ENCODE peak calls at places on chromosomes 5 and 9, in six cellular contexts. H, K, Q, W, U and C are unnamed samples.

GRCh38 chr9:16626577-16627130 is 243.8 kb downstream of the BNC2 start:
- DNase-seq in H (peak), K (peak), Q (peak), W (peak), U (peak), C (no peak)

GRCh38 chr5:109931049-109931448 is 241.3 kb downstream of the MAN2A1 start:
- DNase-seq in H (no peak), K (no peak), Q (no peak), W (no peak), U (no peak), C (no peak)

GRCh38 chr9:134046894-134047681 is 20.7 kb downstream of the BRD3 start:
- DNase-seq in H (no peak), K (no peak), Q (no peak), W (no peak), U (no peak), C (no peak)

GRCh38 chr9:112548836-112549235 is 62.2 kb downstream of the KIAA1958 start:
- DNase-seq in H (no peak), K (no peak), Q (no peak), W (peak), U (no peak), C (no peak)

GRCh38 chr5:1936413-1936812 is 53.7 kb upstream of the IRX4 start:
- DNase-seq in H (no peak), K (peak), Q (no peak), W (no peak), U (no peak), C (no peak)

GRCh38 chr5:44536650-44537260 is 147.5 kb upstream of the FGF10 start:
- DNase-seq in H (peak), K (peak), Q (no peak), W (peak), U (peak), C (no peak)

GRCh38 chr9:89629096-89629976 is 24.5 kb downstream of the GADD45G start:
- DNase-seq in H (no peak), K (no peak), Q (no peak), W (no peak), U (no peak), C (no peak)

GRCh38 chr5:172644711-172645110 is 3.6 kb downstream of the NEURL1B start:
- DNase-seq in H (no peak), K (no peak), Q (no peak), W (no peak), U (no peak), C (no peak)

GRCh38 chr9:14531424-14532269 is 161.6 kb downstream of the ZDHHC21 start:
- DNase-seq in H (no peak), K (no peak), Q (no peak), W (no peak), U (no peak), C (no peak)

GRCh38 chr9:137449931-137450537 is 8.9 kb upstream of the ENTPD8 start:
- DNase-seq in H (no peak), K (no peak), Q (peak), W (no peak), U (no peak), C (no peak)

GRCh38 chr9:87894998-87895625 is 12.4 kb downstream of the SPATA31E1 start:
- DNase-seq in H (no peak), K (no peak), Q (no peak), W (no peak), U (no peak), C (no peak)
- TF ChIP-seq CTCF in H (no peak), K (peak), Q (no peak), W (no peak), U (no peak), C (no peak)

DNA sequence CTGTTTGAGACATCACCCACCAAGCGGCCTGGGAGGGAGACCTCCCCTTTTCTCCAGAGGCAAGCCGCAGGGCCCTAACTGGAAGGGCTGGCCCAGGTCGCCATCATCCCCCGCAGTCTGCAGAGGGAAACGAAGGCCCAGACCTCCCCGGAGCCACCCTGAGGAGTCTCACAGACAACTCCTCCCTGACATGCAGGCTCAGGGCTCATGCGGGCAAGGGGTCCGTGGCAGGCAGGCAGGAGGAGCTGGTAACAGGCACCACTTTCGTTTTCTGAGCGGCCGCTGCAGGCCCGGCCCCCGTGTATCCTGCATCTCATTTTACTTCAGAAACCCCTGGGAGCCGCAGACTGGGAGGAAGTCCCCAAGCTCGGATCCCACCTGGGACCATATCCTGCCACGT is 192.0 kb upstream of the PPP1R26 start:
- DNase-seq in H (no peak), K (no peak), Q (no peak), W (no peak), U (no peak), C (no peak)
- H3K4me3 ChIP-seq in H (no peak), K (no peak), Q (no peak), W (no peak), U (no peak), C (no peak)

GRCh38 chr5:59660737-59661136 is 232.8 kb downstream of the PDE4D start:
- DNase-seq in H (peak), K (peak), Q (no peak), W (peak), U (peak), C (no peak)
- TF ChIP-seq CTCF in H (peak), K (peak), Q (no peak), W (peak), U (peak), C (peak)

GRCh38 chr9:37790096-37790495 is 5.2 kb upstream of the EXOSC3 start:
- DNase-seq in H (no peak), K (no peak), Q (no peak), W (no peak), U (no peak), C (no peak)
- H3K4me3 ChIP-seq in H (no peak), K (no peak), Q (no peak), W (no peak), U (no peak), C (no peak)

GRCh38 chr9:126973651-126974529 is 59.3 kb downstream of the RALGPS1 start:
- DNase-seq in H (peak), K (no peak), Q (no peak), W (no peak), U (no peak), C (no peak)
- TF ChIP-seq CTCF in H (no peak), K (no peak), Q (no peak), W (no peak), U (no peak), C (no peak)

GRCh38 chr5:32810812-32811211 is 99.7 kb downstream of the NPR3 start:
- DNase-seq in H (no peak), K (no peak), Q (no peak), W (peak), U (no peak), C (no peak)

GRCh38 chr5:32812399-32812798 is 101.3 kb downstream of the NPR3 start:
- DNase-seq in H (no peak), K (peak), Q (no peak), W (no peak), U (no peak), C (no peak)

GRCh38 chr5:32814620-32815019 is 103.5 kb downstream of the NPR3 start:
- DNase-seq in H (no peak), K (peak), Q (no peak), W (peak), U (no peak), C (no peak)

DNA sequence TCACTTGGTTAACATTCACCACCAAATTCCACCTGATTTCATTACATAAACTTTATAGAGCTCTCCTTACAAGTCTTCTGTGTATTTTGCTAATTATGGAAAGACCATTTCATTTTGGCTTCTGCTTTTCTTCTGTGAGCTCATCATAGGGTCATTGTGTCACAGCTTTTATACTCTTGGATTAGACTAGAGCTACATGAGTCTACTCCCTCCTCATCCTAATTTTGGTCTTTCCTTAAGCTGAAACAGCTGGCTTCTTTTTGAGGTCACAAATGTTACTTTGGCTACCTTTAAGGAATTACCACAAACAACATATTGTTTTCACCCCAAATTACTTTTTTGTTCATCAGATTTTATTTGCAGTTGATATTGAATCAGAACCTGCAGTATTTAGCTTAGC is 103.0 kb downstream of the NPR3 start:
- DNase-seq in H (no peak), K (no peak), Q (no peak), W (no peak), U (no peak), C (no peak)
- H3K4me3 ChIP-seq in H (no peak), K (no peak), Q (no peak), W (no peak), U (no peak), C (no peak)